ENCODE peak calls at places on chromosome 22, in five cellular contexts. E is neural progenitor cell; I is SK-N-SH; A is fibroblast of pulmonary artery; G is CD4-positive, alpha-beta T cell. J is an unnamed sample.

GRCh38 chr22:21951931-21952465 is 650 bp downstream of the PPM1F start:
- DNase-seq in E (peak), I (peak), A (peak), G (peak), J (no peak)

GRCh38 chr22:35435201-35435712 is 35.3 kb downstream of the MCM5 start:
- DNase-seq in E (no peak), I (no peak), A (no peak), G (no peak), J (no peak)

GRCh38 chr22:33271390-33272161 is 213.4 kb upstream of the SYN3 start:
- DNase-seq in E (peak), I (no peak), A (peak), G (no peak), J (no peak)

GRCh38 chr22:33044059-33044458 is 14.1 kb downstream of the SYN3 start:
- DNase-seq in E (no peak), I (no peak), A (no peak), G (no peak), J (no peak)

GRCh38 chr22:29003975-29004646 is 57.5 kb downstream of the C22orf31 start:
- DNase-seq in E (peak), I (no peak), A (no peak), G (no peak), J (no peak)

GRCh38 chr22:26479043-26479791 is 4.4 kb downstream of the HPS4 start:
- DNase-seq in E (no peak), I (no peak), A (no peak), G (no peak), J (no peak)

GRCh38 chr22:36330655-36331305 is 57.0 kb downstream of the MYH9 start:
- DNase-seq in E (no peak), I (no peak), A (peak), G (no peak), J (no peak)

GRCh38 chr22:35335936-35336781 is 36.5 kb downstream of the TOM1 start:
- DNase-seq in E (no peak), I (peak), A (no peak), G (no peak), J (no peak)

GRCh38 chr22:39240841-39241631 is 3.7 kb downstream of the PDGFB start:
- DNase-seq in E (peak), I (no peak), A (no peak), G (peak), J (no peak)

GRCh38 chr22:47166446-47167016 is 404.1 kb downstream of the TBC1D22A start:
- DNase-seq in E (no peak), I (no peak), A (no peak), G (no peak), J (no peak)

GRCh38 chr22:27207907-27208306 is 550.5 kb downstream of the MIAT start:
- DNase-seq in E (no peak), I (no peak), A (peak), G (no peak), J (no peak)

GRCh38 chr22:47552541-47553205 is 790.2 kb downstream of the TBC1D22A start:
- DNase-seq in E (no peak), I (no peak), A (no peak), G (no peak), J (no peak)

GRCh38 chr22:20786536-20786979 is 12.6 kb downstream of the SERPIND1 start:
- DNase-seq in E (no peak), I (no peak), A (no peak), G (no peak), J (no peak)

GRCh38 chr22:26673485-26673884 is 16.1 kb downstream of the MIAT start:
- DNase-seq in E (no peak), I (no peak), A (peak), G (no peak), J (no peak)

GRCh38 chr22:43895986-43896645 is 4.3 kb upstream of the PNPLA5 start:
- DNase-seq in E (peak), I (no peak), A (no peak), G (no peak), J (no peak)

GRCh38 chr22:43148581-43148980 is 2.8 kb upstream of the TSPO start:
- DNase-seq in E (no peak), I (no peak), A (no peak), G (no peak), J (no peak)

GRCh38 chr22:27877501-27877900 is 41.6 kb downstream of the PITPNB start:
- DNase-seq in E (no peak), I (no peak), A (no peak), G (no peak), J (no peak)

GRCh38 chr22:42714768-42715430 is 5.8 kb downstream of the A4GALT start:
- DNase-seq in E (no peak), I (no peak), A (peak), G (no peak), J (no peak)

GRCh38 chr22:36442506-36443197 is 38.8 kb downstream of the TXN2 start:
- DNase-seq in E (no peak), I (no peak), A (no peak), G (no peak), J (no peak)

GRCh38 chr22:46688949-46689348 is 49.1 kb downstream of the CERK start:
- DNase-seq in E (no peak), I (no peak), A (no peak), G (no peak), J (no peak)

GRCh38 chr22:21823740-21824438 is 43.6 kb downstream of the MAPK1 start:
- DNase-seq in E (no peak), I (no peak), A (peak), G (no peak), J (no peak)

GRCh38 chr22:36536717-36537116 is 7.8 kb upstream of the EIF3D start:
- DNase-seq in E (no peak), I (no peak), A (no peak), G (no peak), J (no peak)

GRCh38 chr22:31124290-31124689 is 1.5 kb downstream of the INPP5J start:
- DNase-seq in E (no peak), I (no peak), A (no peak), G (no peak), J (no peak)

GRCh38 chr22:46636221-46637002 is 16.2 kb downstream of the GRAMD4 start:
- DNase-seq in E (peak), I (no peak), A (no peak), G (no peak), J (no peak)

GRCh38 chr22:47607486-47607885 is 845.0 kb downstream of the TBC1D22A start:
- DNase-seq in E (no peak), I (no peak), A (no peak), G (no peak), J (no peak)

GRCh38 chr22:20922141-20922751 is 5.0 kb downstream of the CRKL start:
- DNase-seq in E (no peak), I (no peak), A (no peak), G (no peak), J (no peak)

GRCh38 chr22:20885557-20886323 is 26.9 kb downstream of the SNAP29 start:
- DNase-seq in E (peak), I (peak), A (peak), G (peak), J (peak)

GRCh38 chr22:28977481-28977971 is 84.1 kb downstream of the C22orf31 start:
- DNase-seq in E (no peak), I (no peak), A (peak), G (no peak), J (no peak)

GRCh38 chr22:47069270-47069669 is 306.8 kb downstream of the TBC1D22A start:
- DNase-seq in E (no peak), I (no peak), A (no peak), G (no peak), J (no peak)

GRCh38 chr22:29306830-29307657 is 594 bp downstream of the GAS2L1 start:
- DNase-seq in E (peak), I (peak), A (peak), G (no peak), J (no peak)

GRCh38 chr22:43314611-43315010 is 28.6 kb downstream of the SCUBE1 start:
- DNase-seq in E (no peak), I (no peak), A (no peak), G (no peak), J (no peak)

GRCh38 chr22:44224166-44224565 is 43.4 kb downstream of the PARVG start:
- DNase-seq in E (no peak), I (no peak), A (no peak), G (no peak), J (no peak)

GRCh38 chr22:26718905-26719304 is 61.5 kb downstream of the MIAT start:
- DNase-seq in E (no peak), I (no peak), A (peak), G (no peak), J (no peak)

DNA sequence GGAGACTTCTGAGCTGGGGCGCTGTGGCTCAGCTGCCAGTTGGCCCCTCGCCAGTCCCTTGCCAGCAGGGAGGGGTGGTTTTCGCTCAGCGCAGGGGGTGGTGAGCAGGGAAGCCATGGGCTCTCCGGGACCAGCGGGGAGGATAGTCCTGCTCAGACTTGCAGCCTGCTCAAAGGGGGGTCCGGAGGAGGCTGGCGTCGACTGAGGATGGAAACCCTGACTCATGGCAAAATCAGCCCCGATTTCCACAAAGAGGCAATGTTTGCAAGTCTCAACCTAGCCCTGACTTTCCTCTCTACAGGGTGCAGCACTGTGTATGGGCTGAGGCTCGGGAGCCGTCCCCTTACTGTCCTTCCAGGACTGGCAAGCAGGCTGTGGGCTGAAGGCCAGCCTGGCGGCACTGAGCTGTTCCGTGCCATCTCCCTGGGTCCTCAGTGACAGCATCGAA is 35.1 kb downstream of the FBLN1 start:
- DNase-seq in E (no peak), I (peak), A (peak), G (no peak), J (no peak)
- TF ChIP-seq CTCF in E (no peak), I (no peak), A (no peak), G (no peak), J (no peak)

GRCh38 chr22:23895599-23896144 is 1.5 kb downstream of the MIF start:
- DNase-seq in E (no peak), I (no peak), A (no peak), G (no peak), J (no peak)
- TF ChIP-seq CTCF in E (no peak), I (no peak), A (no peak), G (no peak), J (no peak)

GRCh38 chr22:19082101-19082500 is 40.1 kb downstream of the DGCR2 start:
- DNase-seq in E (no peak), I (no peak), A (no peak), G (no peak), J (no peak)

GRCh38 chr22:19082793-19083192 is 39.4 kb downstream of the DGCR2 start:
- DNase-seq in E (no peak), I (no peak), A (no peak), G (no peak), J (no peak)

GRCh38 chr22:19086944-19087343 is 35.3 kb downstream of the DGCR2 start:
- DNase-seq in E (no peak), I (no peak), A (peak), G (no peak), J (no peak)

GRCh38 chr22:19086417-19086816 is 35.8 kb downstream of the DGCR2 start:
- DNase-seq in E (no peak), I (no peak), A (no peak), G (no peak), J (no peak)

DNA sequence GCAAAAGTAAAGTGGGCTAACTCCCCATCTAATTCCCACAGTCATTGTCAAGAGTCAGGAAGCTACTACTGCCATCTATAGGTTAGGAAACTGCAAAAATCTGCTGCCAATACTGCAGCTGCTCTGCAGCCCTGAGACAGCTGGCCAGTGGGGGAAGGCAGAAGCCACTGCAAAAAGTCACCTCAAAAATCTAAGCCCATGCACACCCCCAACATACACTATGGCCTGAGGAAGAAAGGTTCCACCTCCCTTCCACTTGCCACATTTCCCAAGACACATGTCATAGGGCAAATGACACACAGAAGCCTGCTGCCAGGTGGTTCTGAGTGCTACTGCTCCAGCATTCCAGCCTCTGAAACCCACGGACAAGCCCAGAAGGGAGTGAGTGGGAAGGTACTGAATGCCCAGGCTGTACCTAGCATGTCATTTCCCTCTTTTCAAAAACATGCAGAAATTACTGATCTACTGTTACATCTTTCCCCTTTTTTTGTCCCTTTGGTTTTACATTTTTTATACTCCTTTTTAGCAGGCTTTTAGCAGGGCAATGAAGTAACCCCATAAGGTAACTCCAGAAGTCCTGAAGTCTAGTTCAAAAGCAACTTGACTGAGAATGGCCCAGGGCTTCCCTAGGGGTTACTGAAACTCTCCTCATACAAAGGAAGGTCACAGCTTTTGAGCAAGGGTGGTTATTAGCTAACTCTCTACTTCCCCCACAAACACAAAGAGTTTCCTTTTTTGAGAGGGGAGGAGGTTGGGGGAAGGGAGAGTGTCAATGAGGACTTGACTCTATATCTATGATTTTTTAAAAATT is 36.8 kb downstream of the DGCR2 start:
- DNase-seq in E (no peak), I (peak), A (peak), G (no peak), J (peak)
- TF ChIP-seq CTCF in E (peak), I (peak), A (peak), G (no peak), J (peak)

GRCh38 chr22:41245917-41246499 is 5.3 kb upstream of the CHADL start:
- DNase-seq in E (peak), I (no peak), A (no peak), G (no peak), J (no peak)
- TF ChIP-seq CTCF in E (peak), I (no peak), A (no peak), G (no peak), J (no peak)

GRCh38 chr22:37827056-37827455 is 3.9 kb downstream of the GALR3 start:
- DNase-seq in E (no peak), I (no peak), A (no peak), G (no peak), J (no peak)

GRCh38 chr22:37820350-37820749 is 2.8 kb upstream of the GALR3 start:
- DNase-seq in E (no peak), I (no peak), A (no peak), G (no peak), J (peak)

GRCh38 chr22:37823134-37823985 is at the start of gene GALR3:
- DNase-seq in E (no peak), I (no peak), A (no peak), G (no peak), J (no peak)

GRCh38 chr22:37822079-37822833 is 926 bp upstream of the GALR3 start:
- DNase-seq in E (peak), I (no peak), A (no peak), G (no peak), J (peak)

DNA sequence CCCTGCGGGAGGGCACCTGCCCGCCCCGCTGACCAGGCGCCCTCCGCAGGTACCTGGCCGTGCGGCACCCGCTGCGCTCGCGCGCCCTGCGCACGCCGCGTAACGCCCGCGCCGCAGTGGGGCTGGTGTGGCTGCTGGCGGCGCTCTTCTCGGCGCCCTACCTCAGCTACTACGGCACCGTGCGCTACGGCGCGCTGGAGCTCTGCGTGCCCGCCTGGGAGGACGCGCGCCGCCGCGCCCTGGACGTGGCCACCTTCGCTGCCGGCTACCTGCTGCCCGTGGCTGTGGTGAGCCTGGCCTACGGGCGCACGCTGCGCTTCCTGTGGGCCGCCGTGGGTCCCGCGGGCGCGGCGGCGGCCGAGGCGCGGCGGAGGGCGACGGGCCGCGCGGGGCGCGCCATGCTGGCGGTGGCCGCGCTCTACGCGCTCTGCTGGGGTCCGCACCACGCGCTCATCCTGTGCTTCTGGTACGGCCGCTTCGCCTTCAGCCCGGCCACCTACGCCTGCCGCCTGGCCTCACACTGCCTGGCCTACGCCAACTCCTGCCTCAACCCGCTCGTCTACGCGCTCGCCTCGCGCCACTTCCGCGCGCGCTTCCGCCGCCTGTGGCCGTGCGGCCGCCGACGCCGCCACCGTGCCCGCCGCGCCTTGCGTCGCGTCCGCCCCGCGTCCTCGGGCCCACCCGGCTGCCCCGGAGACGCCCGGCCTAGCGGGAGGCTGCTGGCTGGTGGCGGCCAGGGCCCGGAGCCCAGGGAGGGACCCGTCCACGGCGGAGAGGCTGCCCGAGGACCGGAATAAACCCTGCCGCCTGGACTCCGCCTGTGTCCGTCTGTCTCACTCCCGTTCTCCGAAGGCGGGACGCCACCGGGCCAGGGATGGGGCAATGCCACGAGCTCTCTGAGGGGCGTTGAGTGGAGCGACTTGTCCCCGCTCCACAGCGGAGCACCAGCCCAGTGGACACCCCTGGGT is 1.8 kb downstream of the GALR3 start:
- DNase-seq in E (peak), I (peak), A (no peak), G (no peak), J (no peak)
- TF ChIP-seq CTCF in E (peak), I (no peak), A (no peak), G (no peak), J (no peak)

GRCh38 chr22:19754701-19755144 is 5.9 kb upstream of the TBX1 start:
- DNase-seq in E (no peak), I (no peak), A (no peak), G (no peak), J (no peak)

GRCh38 chr22:19757140-19757984 is 3.2 kb upstream of the TBX1 start:
- DNase-seq in E (peak), I (no peak), A (no peak), G (no peak), J (no peak)

GRCh38 chr22:19756288-19757128 is 4.1 kb upstream of the TBX1 start:
- DNase-seq in E (peak), I (peak), A (no peak), G (peak), J (no peak)

GRCh38 chr22:19755145-19755710 is 5.3 kb upstream of the TBX1 start:
- DNase-seq in E (peak), I (no peak), A (no peak), G (no peak), J (no peak)

DNA sequence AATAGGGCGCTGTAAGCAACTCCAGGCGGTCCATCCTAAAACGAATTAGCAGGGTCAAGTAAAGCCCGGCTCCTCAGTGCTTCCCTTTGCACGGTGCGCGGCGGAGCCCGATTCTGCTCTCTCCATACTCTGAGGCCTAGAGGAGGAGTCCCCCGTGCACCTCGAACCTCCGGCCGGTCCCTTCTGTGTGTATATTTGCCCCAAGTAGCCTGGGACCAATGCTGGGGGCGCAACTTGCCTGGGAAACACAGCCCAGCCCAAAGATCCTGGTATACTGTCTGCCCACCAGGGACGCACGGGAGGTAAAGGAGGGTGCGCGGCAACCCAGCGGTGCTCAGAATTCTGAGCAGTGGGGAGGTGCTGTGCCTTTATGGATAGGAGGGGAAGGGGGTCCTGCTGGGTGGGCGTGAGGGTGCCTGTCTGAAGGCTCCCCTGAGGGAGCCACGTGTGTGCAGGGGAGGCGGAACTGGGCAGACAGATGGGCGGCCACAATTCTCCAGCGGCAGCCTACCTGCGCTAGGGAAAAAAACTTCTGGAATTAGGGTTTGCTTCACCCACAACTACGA is 4.8 kb upstream of the TBX1 start:
- DNase-seq in E (no peak), I (peak), A (no peak), G (no peak), J (no peak)
- TF ChIP-seq CTCF in E (no peak), I (no peak), A (no peak), G (no peak), J (no peak)

J was measured in D721Med.